ENCODE peak calls at places on chromosomes 1 and 21, in seven cellular contexts. Y is MM.1S, M is IMR-90, Q is SK-N-SH, T is fibroblast of lung, K is kidney, W is GM23248. D is an unnamed sample. For H3K4me1, the result is how much of the 10 kb centered on the place peaks cover.

GRCh38 chr1:70220517-70221240 is 501 bp upstream of the SRSF11 start:
- DNase-seq in T (no peak), W (no peak), Q (no peak), K (no peak), Y (no peak), M (no peak), D (no peak)

GRCh38 chr1:235504122-235504493 is at the start of gene B3GALNT2:
- DNase-seq in Q (no peak), Y (no peak), W (no peak), M (no peak), T (no peak), K (no peak), D (no peak)

GRCh38 chr21:38503588-38503987 is 5.3 kb upstream of the ERG start:
- DNase-seq in Y (no peak), M (peak), K (no peak), T (peak), W (peak), Q (peak), D (peak)

GRCh38 chr1:20063861-20064292 is 6.1 kb upstream of the PLA2G5 start:
- DNase-seq in W (peak), Y (no peak), T (peak), K (no peak), M (peak), Q (no peak), D (peak)

GRCh38 chr1:228347181-228347580 is 59.5 kb downstream of the TRIM11 start:
- DNase-seq in M (no peak), Q (no peak), W (no peak), T (no peak), K (peak), Y (no peak), D (no peak)

GRCh38 chr1:172902861-172903381 is 147.8 kb downstream of the TNFSF18 start:
- DNase-seq in T (peak), W (peak), Q (no peak), Y (peak), M (peak), K (no peak), D (peak)

GRCh38 chr1:200699871-200700270 is 30.2 kb upstream of the DDX59 start:
- DNase-seq in W (no peak), M (peak), Q (no peak), K (no peak), Y (peak), T (peak), D (no peak)

GRCh38 chr1:177334276-177334675 is 163.5 kb downstream of the BRINP2 start:
- DNase-seq in T (no peak), Q (peak), Y (no peak), W (peak), M (no peak), K (no peak), D (peak)

GRCh38 chr1:33161061-33161681 is 20.7 kb downstream of the TRIM62 start:
- DNase-seq in W (no peak), M (peak), Y (no peak), Q (peak), T (peak), K (peak), D (no peak)

GRCh38 chr1:226309398-226310122 is 596 bp upstream of the LIN9 start:
- DNase-seq in M (no peak), Q (no peak), Y (peak), K (peak), W (peak), T (peak), D (no peak)

GRCh38 chr1:193569096-193569495 is 382.7 kb upstream of the B3GALT2 start:
- DNase-seq in Y (no peak), W (no peak), T (no peak), Q (no peak), M (no peak), K (no peak), D (no peak)

GRCh38 chr1:57468661-57469523 is 45.0 kb upstream of the DAB1 start:
- DNase-seq in Y (no peak), T (peak), M (peak), W (peak), K (no peak), Q (no peak), D (peak)

GRCh38 chr1:72283204-72284083 is 1.1 kb upstream of the NEGR1 start:
- DNase-seq in K (peak), Q (peak), T (peak), W (peak), Y (peak), M (peak), D (peak)

GRCh38 chr1:12587981-12588620 is 29.9 kb downstream of the DHRS3 start:
- DNase-seq in K (no peak), T (no peak), M (peak), Y (no peak), W (no peak), Q (no peak), D (no peak)

GRCh38 chr1:179178135-179178630 is 51.3 kb downstream of the ABL2 start:
- DNase-seq in M (peak), Q (no peak), W (peak), T (no peak), K (no peak), Y (no peak), D (peak)

GRCh38 chr1:211813590-211813989 is 17.0 kb downstream of the LPGAT1 start:
- DNase-seq in K (no peak), W (peak), T (peak), Y (no peak), M (peak), Q (no peak), D (peak)

GRCh38 chr21:34807146-34807880 is 138.5 kb downstream of the CLIC6 start:
- DNase-seq in Q (no peak), W (peak), Y (no peak), M (peak), T (peak), K (no peak), D (peak)

GRCh38 chr1:154276797-154277196 is 4.4 kb downstream of the HAX1 start:
- DNase-seq in K (no peak), M (no peak), W (no peak), Y (no peak), T (no peak), Q (peak), D (no peak)

GRCh38 chr1:1889847-1890505 is 911 bp downstream of the GNB1 start:
- DNase-seq in Y (peak), M (peak), K (peak), T (peak), Q (peak), W (peak), D (peak)

GRCh38 chr1:72435025-72435424 is 152.7 kb upstream of the NEGR1 start:
- DNase-seq in K (no peak), Q (no peak), M (peak), W (peak), T (no peak), Y (no peak), D (peak)

GRCh38 chr21:42614391-42614790 is 39.0 kb upstream of the PDE9A start:
- DNase-seq in W (no peak), M (no peak), K (peak), T (no peak), Y (no peak), Q (no peak), D (no peak)

GRCh38 chr1:184059887-184060286 is 8.4 kb downstream of the TSEN15 start:
- DNase-seq in K (no peak), Y (no peak), W (no peak), T (no peak), Q (no peak), M (no peak), D (no peak)

GRCh38 chr1:155499953-155500621 is 62.5 kb downstream of the ASH1L start:
- DNase-seq in K (no peak), Y (peak), M (no peak), T (peak), W (peak), Q (peak), D (peak)

GRCh38 chr1:83555871-83556270 is 443.1 kb downstream of the TTLL7 start:
- DNase-seq in K (no peak), Y (no peak), W (peak), T (no peak), M (no peak), Q (no peak), D (peak)

GRCh38 chr1:203671047-203671446 is 44.4 kb downstream of the ATP2B4 start:
- DNase-seq in T (peak), Y (no peak), W (peak), K (no peak), Q (no peak), M (peak), D (no peak)

GRCh38 chr21:17775431-17776126 is 43.6 kb downstream of the C21orf91 start:
- DNase-seq in Q (no peak), M (no peak), K (peak), Y (no peak), T (no peak), W (no peak), D (no peak)

GRCh38 chr1:93814795-93815737 is 63.9 kb downstream of the DNTTIP2 start:
- DNase-seq in Q (no peak), T (no peak), W (no peak), M (peak), K (no peak), Y (no peak), D (no peak)

GRCh38 chr1:180173952-180174351 is 19.3 kb downstream of the QSOX1 start:
- DNase-seq in K (peak), Y (no peak), M (peak), W (peak), T (peak), Q (no peak), D (no peak)

GRCh38 chr1:111660204-111661150 is 40.9 kb downstream of the RAP1A start:
- DNase-seq in W (peak), M (peak), Y (no peak), Q (no peak), T (peak), K (no peak), D (no peak)

GRCh38 chr1:35449334-35450008 is 107.7 kb downstream of the KIAA0319L start:
- DNase-seq in M (peak), K (no peak), Y (no peak), T (peak), W (peak), Q (no peak), D (peak)

GRCh38 chr1:5751833-5752714 is 240.2 kb downstream of the NPHP4 start:
- DNase-seq in W (no peak), T (no peak), Q (no peak), M (no peak), K (peak), Y (no peak), D (no peak)

GRCh38 chr1:33317354-33317753 is 3.5 kb downstream of the A3GALT2 start:
- DNase-seq in Y (no peak), W (peak), M (no peak), T (no peak), K (peak), Q (no peak), D (peak)

GRCh38 chr1:59730759-59731478 is 83.8 kb upstream of the HOOK1 start:
- DNase-seq in Y (no peak), W (peak), T (peak), K (no peak), M (peak), Q (no peak), D (peak)

GRCh38 chr1:200130552-200130951 is 103.0 kb downstream of the NR5A2 start:
- DNase-seq in K (no peak), M (peak), W (peak), T (no peak), Q (no peak), Y (no peak), D (peak)

GRCh38 chr1:180218806-180219765 is 11.0 kb upstream of the LHX4 start:
- DNase-seq in W (no peak), Q (no peak), K (no peak), T (no peak), Y (no peak), M (no peak), D (no peak)

GRCh38 chr21:28099296-28099695 is 893.4 kb downstream of the LTN1 start:
- DNase-seq in Q (no peak), W (no peak), Y (no peak), T (peak), K (peak), M (peak), D (peak)

DNA sequence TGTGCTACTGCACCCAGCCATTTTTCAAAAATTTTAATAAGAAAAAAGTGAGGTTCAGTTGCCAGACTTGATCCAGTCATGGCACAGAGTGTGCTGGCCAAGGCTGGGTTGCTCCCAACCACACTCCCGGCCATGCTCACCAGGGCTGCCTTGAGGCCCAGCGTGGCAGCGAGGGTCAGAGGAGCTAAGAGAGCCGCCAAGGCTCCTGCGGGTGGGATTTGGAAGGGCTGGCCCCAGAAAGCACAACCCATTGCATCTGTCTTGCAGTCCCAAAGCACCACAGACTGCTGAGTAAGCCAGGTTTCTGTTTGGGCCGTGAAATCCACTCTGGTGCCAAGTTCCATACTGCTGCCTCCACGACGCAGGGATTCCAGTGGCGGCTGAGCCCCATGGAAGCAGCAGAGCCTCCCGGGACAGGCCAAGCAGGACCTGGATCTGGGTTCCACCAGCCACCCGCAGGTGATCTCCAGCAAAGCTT is 22.6 kb downstream of the ZBTB17 start:
- DNase-seq in K (peak), M (peak), W (peak), Y (no peak), Q (no peak), T (peak), D (no peak)
- H3K4me1 ChIP-seq in K (under half), M (half or more), W (half or more), Y (under half), Q (half or more), T (half or more), D (half or more)

GRCh38 chr1:156658945-156659574 is 17.1 kb downstream of the BCAN start:
- DNase-seq in K (no peak), Q (no peak), W (no peak), T (no peak), Y (no peak), M (no peak), D (no peak)

GRCh38 chr1:156660752-156661112 is 16.5 kb downstream of the NES start:
- DNase-seq in M (no peak), W (no peak), T (no peak), Q (no peak), Y (peak), K (peak), D (no peak)

GRCh38 chr1:156658496-156658895 is 16.6 kb downstream of the BCAN start:
- DNase-seq in T (no peak), Q (no peak), K (no peak), M (no peak), W (no peak), Y (no peak), D (no peak)

GRCh38 chr1:156659672-156659993 is 17.6 kb downstream of the NES start:
- DNase-seq in K (no peak), Q (no peak), T (no peak), Y (no peak), M (no peak), W (no peak), D (no peak)

GRCh38 chr1:156659994-156660751 is 17.0 kb downstream of the NES start:
- DNase-seq in Q (peak), K (peak), Y (peak), T (peak), W (peak), M (peak), D (peak)
- H3K4me3 ChIP-seq in Q (peak), K (peak), Y (peak), T (no peak), W (peak), M (no peak), D (peak)

GRCh38 chr1:66343569-66344325 is 190.2 kb upstream of the SGIP1 start:
- DNase-seq in T (peak), Q (no peak), M (peak), W (peak), Y (no peak), K (no peak), D (no peak)
- H3K9ac ChIP-seq in T (no peak), Q (no peak), M (no peak), W (no peak), Y (no peak), K (no peak), D (no peak)

GRCh38 chr1:116852910-116853309 is 56.8 kb upstream of the PTGFRN start:
- DNase-seq in Y (no peak), M (no peak), T (no peak), K (no peak), W (peak), Q (no peak), D (peak)

GRCh38 chr1:116850436-116850835 is 59.3 kb upstream of the PTGFRN start:
- DNase-seq in Y (no peak), M (no peak), W (no peak), Q (no peak), K (no peak), T (no peak), D (no peak)

GRCh38 chr1:116853680-116854191 is 56.0 kb upstream of the PTGFRN start:
- DNase-seq in K (no peak), Q (peak), W (peak), Y (peak), M (peak), T (peak), D (peak)

GRCh38 chr1:116854294-116854693 is 55.4 kb upstream of the PTGFRN start:
- DNase-seq in Q (no peak), T (no peak), W (no peak), M (no peak), K (no peak), Y (no peak), D (no peak)

GRCh38 chr1:116852367-116852766 is 57.3 kb upstream of the PTGFRN start:
- DNase-seq in Y (no peak), M (no peak), Q (no peak), T (no peak), K (no peak), W (no peak), D (no peak)
- H3K4me1 ChIP-seq in Y (under half), M (under half), Q (under half), T (under half), K (under half), W (half or more), D (half or more)